ENCODE peak calls at places on chromosomes 5 and 9, in four cellular contexts. K is endothelial cell of umbilical vein, F is H9, B is H1. A is an unnamed sample.

GRCh38 chr9:4443439-4443838 is 46.8 kb upstream of the SLC1A1 start:
- DNase-seq in K (no peak), F (no peak), B (no peak), A (no peak)

GRCh38 chr5:68225188-68225910 is 9.8 kb downstream of the PIK3R1 start:
- DNase-seq in K (peak), F (no peak), B (no peak), A (no peak)

GRCh38 chr5:142143878-142144277 is 35.3 kb downstream of the NDFIP1 start:
- DNase-seq in K (peak), F (no peak), B (no peak), A (no peak)

GRCh38 chr9:124443625-124444024 is 6.6 kb upstream of the ADGRD2 start:
- DNase-seq in K (no peak), F (no peak), B (no peak), A (no peak)

GRCh38 chr5:176847726-176848290 is 37.4 kb downstream of the UNC5A start:
- DNase-seq in K (no peak), F (no peak), B (no peak), A (no peak)

GRCh38 chr5:98927988-98928801 is 612 bp downstream of the CHD1 start:
- DNase-seq in K (peak), F (peak), B (peak), A (peak)

GRCh38 chr5:16784843-16785791 is 151.0 kb downstream of the MYO10 start:
- DNase-seq in K (no peak), F (no peak), B (no peak), A (no peak)

GRCh38 chr5:17094830-17095229 is 122.6 kb upstream of the BASP1 start:
- DNase-seq in K (no peak), F (no peak), B (no peak), A (no peak)

GRCh38 chr9:14315754-14316573 is 2.0 kb upstream of the NFIB start:
- DNase-seq in K (peak), F (peak), B (peak), A (peak)

GRCh38 chr9:10265102-10265708 is 347.6 kb downstream of the PTPRD start:
- DNase-seq in K (peak), F (no peak), B (no peak), A (no peak)

GRCh38 chr9:12231832-12232231 is 461.4 kb upstream of the TYRP1 start:
- DNase-seq in K (no peak), F (no peak), B (no peak), A (no peak)

GRCh38 chr5:118243068-118243467 is 745.3 kb downstream of the DTWD2 start:
- DNase-seq in K (no peak), F (no peak), B (no peak), A (no peak)

GRCh38 chr9:81543695-81544094 is 145.7 kb downstream of the TLE1 start:
- DNase-seq in K (peak), F (no peak), B (no peak), A (no peak)

GRCh38 chr9:128192601-128193371 is 1.4 kb upstream of the CIZ1 start:
- DNase-seq in K (peak), F (no peak), B (no peak), A (no peak)

GRCh38 chr5:89147026-89147425 is 264.0 kb upstream of the MEF2C start:
- DNase-seq in K (no peak), F (no peak), B (no peak), A (no peak)

GRCh38 chr5:140355551-140355950 is 4.4 kb upstream of the SLC4A9 start:
- DNase-seq in K (no peak), F (no peak), B (no peak), A (no peak)

GRCh38 chr9:4755026-4755609 is 14.1 kb upstream of the AK3 start:
- DNase-seq in K (no peak), F (no peak), B (no peak), A (no peak)

GRCh38 chr5:139810341-139811075 is 14.9 kb downstream of the PSD2 start:
- DNase-seq in K (no peak), F (no peak), B (no peak), A (no peak)

GRCh38 chr5:68644971-68645370 is 429.4 kb downstream of the PIK3R1 start:
- DNase-seq in K (no peak), F (no peak), B (no peak), A (no peak)

GRCh38 chr9:69097923-69098593 is 62.5 kb downstream of the FXN start:
- DNase-seq in K (peak), F (no peak), B (no peak), A (no peak)

GRCh38 chr9:117121331-117121730 is 293.5 kb downstream of the ASTN2 start:
- DNase-seq in K (no peak), F (no peak), B (no peak), A (no peak)

GRCh38 chr5:134887593-134888159 is 13.5 kb downstream of the TXNDC15 start:
- DNase-seq in K (no peak), F (peak), B (no peak), A (no peak)

GRCh38 chr5:163564321-163564924 is 59.0 kb downstream of the MAT2B start:
- DNase-seq in K (peak), F (peak), B (peak), A (peak)

GRCh38 chr9:34403554-34404380 is 27.1 kb upstream of the MYORG start:
- DNase-seq in K (peak), F (peak), B (peak), A (peak)

GRCh38 chr5:13276143-13276542 is 668.3 kb downstream of the DNAH5 start:
- DNase-seq in K (no peak), F (no peak), B (no peak), A (no peak)

GRCh38 chr5:148697177-148697820 is 43.0 kb upstream of the HTR4 start:
- DNase-seq in K (peak), F (no peak), B (no peak), A (no peak)

GRCh38 chr9:90830977-90831376 is 29.4 kb downstream of the SYK start:
- DNase-seq in K (no peak), F (peak), B (no peak), A (no peak)

GRCh38 chr9:83061036-83061435 is 1.9 kb downstream of the RASEF start:
- DNase-seq in K (no peak), F (no peak), B (no peak), A (no peak)

GRCh38 chr5:113047234-113047633 is 70.6 kb downstream of the DCP2 start:
- DNase-seq in K (no peak), F (no peak), B (no peak), A (no peak)

GRCh38 chr9:33140406-33141360 is 26.5 kb downstream of the B4GALT1 start:
- DNase-seq in K (peak), F (no peak), B (no peak), A (no peak)

GRCh38 chr5:17180957-17181723 is 36.3 kb upstream of the BASP1 start:
- DNase-seq in K (peak), F (no peak), B (no peak), A (no peak)

GRCh38 chr5:32600057-32600622 is 14.8 kb downstream of the SUB1 start:
- DNase-seq in K (peak), F (no peak), B (no peak), A (no peak)

GRCh38 chr9:93060746-93061259 is 2.3 kb downstream of the SUSD3 start:
- DNase-seq in K (no peak), F (no peak), B (no peak), A (no peak)

GRCh38 chr5:74471875-74472274 is 168.7 kb downstream of the ENC1 start:
- DNase-seq in K (no peak), F (no peak), B (no peak), A (no peak)

GRCh38 chr5:20570486-20570885 is 582.5 kb upstream of the CDH18 start:
- DNase-seq in K (no peak), F (no peak), B (no peak), A (no peak)

GRCh38 chr5:111447822-111448221 is 64.5 kb downstream of the STARD4 start:
- DNase-seq in K (peak), F (no peak), B (no peak), A (peak)

DNA sequence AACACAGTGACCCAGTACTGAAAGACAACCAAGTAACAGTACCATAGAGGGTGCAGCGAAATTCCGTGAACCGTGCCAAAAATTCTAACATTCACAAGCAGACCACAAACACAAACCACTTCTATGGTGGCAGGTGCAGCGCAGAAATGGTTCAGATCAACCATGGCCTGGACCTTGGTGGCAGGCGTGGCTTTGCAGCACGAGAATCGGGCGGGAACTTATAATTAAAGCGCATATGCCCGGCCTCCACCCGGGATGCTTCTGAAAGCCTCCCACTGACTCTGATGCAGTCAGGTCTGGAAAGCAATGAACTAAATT is 68.0 kb upstream of the TBC1D9B start:
- DNase-seq in K (no peak), F (no peak), B (no peak), A (no peak)
- H2AFZ ChIP-seq in K (no peak), F (no peak), B (no peak), A (no peak)

DNA sequence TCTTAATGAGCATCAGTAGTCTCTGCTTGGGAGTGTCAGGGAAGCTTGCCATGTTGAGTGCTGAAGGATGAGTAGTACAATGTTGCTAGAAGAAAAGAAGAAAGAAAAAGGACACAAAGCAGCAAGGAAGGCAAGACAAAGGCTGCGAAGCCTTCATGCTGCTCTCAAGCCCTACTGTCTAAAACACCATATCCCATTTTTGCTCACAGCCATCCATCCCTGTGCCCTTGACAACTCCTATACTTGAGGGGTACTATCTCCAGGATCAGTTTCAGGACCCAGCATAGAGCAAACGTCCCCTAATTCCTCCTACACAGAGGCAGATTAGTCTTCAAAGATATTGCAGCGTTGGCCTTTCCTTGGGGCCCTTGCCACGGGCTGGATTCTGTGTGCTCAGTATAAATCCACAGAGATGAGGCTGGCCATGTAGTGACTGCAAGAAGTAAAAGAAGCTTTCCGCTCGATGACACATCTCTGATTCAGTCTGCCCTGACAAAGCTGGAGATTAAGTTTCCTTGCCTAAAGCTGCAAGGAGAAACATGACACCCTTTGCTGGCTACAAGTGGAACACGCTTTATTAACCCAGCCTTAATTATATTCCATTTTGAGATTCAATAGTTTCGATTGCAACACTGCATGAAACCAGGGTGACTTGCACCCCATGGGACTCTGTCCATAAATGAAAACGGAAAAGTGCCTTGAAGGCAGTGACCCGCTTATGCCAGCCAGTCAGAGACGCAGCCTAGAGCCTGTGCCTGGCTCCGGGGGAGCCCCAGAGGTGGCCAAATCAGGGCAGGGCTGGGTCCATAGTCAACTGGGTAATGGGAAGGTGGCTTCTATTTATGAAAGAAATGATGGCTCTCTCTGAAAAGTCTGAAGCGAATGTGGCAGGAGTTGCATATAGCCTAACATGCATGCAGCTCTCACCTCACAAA is 304.5 kb downstream of the ACTL7B start:
- DNase-seq in K (no peak), F (no peak), B (no peak), A (no peak)
- H2AFZ ChIP-seq in K (no peak), F (no peak), B (peak), A (no peak)

GRCh38 chr5:132259061-132259851 is 1.8 kb downstream of the PDLIM4 start:
- DNase-seq in K (peak), F (peak), B (peak), A (no peak)

GRCh38 chr5:132256086-132256782 is 1.3 kb upstream of the PDLIM4 start:
- DNase-seq in K (no peak), F (no peak), B (no peak), A (no peak)

GRCh38 chr5:132256783-132257130 is 739 bp upstream of the PDLIM4 start:
- DNase-seq in K (no peak), F (no peak), B (no peak), A (no peak)

GRCh38 chr5:132258102-132259060 is 885 bp downstream of the PDLIM4 start:
- DNase-seq in K (peak), F (peak), B (no peak), A (no peak)

GRCh38 chr5:132257131-132258101 is at the start of gene PDLIM4:
- DNase-seq in K (peak), F (peak), B (peak), A (peak)
- H2AFZ ChIP-seq in K (peak), F (no peak), B (peak), A (peak)

DNA sequence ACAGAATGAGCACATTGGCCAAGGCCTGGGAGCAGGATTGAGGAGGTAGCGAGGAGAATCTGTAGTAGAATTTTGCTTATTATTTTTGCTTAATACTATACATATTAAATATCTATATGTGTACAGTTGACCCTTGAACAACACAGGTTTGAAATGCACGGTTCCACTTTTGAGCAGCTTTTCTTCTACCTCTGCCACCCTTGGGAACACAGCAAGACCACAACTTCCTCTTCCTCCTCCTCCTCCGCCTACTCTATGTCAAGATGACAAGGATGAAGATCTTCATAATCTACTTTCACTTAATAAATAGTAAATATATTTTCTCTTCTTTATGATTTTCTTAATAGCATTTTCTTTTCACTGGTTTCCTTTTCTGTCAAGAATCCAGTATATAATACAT is 541.4 kb downstream of the KCTD16 start:
- DNase-seq in K (no peak), F (no peak), B (no peak), A (no peak)
- H2AFZ ChIP-seq in K (no peak), F (no peak), B (no peak), A (no peak)

DNA sequence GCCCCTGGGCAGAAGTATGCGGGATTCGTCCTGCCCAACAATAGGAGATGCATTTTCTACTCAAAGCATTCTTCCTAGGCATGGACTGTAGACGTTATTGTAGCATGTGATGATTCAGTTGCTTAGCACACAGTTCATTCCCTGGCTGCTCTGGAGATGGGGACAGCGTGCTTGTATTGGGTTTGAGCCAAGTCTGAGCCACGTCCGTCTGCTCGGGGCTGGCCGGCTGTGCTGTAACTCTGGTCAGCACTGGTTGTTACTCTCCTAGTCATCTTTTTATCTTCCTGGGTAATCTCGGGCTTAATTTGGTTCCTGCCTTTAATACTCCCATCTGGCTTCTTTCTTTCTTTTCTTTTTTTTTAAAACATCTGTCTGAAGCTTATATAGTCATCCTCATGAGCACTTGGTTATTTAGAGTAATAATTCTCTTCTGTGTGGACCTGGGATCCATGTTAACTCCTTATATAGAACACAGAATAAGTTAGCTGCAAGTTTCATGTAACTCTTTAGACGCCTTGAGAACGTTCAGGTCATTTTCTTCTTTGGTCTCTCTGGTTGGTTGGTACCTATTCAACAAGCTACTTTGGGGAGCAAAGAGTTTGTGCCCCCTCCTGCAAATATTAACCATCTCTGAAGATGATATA is 118.8 kb upstream of the RPS23 start:
- DNase-seq in K (peak), F (no peak), B (no peak), A (no peak)
- H2AFZ ChIP-seq in K (no peak), F (no peak), B (no peak), A (peak)

GRCh38 chr9:121942313-121942712 is 150.8 kb downstream of the TTLL11 start:
- DNase-seq in K (no peak), F (no peak), B (no peak), A (no peak)

GRCh38 chr9:121944741-121945191 is 148.3 kb downstream of the TTLL11 start:
- DNase-seq in K (no peak), F (no peak), B (no peak), A (no peak)

GRCh38 chr9:121943463-121943862 is 149.6 kb downstream of the TTLL11 start:
- DNase-seq in K (no peak), F (no peak), B (no peak), A (no peak)

GRCh38 chr9:121945281-121945680 is 147.8 kb downstream of the TTLL11 start:
- DNase-seq in K (no peak), F (no peak), B (no peak), A (no peak)

GRCh38 chr9:121942866-121943265 is 150.2 kb downstream of the TTLL11 start:
- DNase-seq in K (no peak), F (no peak), B (no peak), A (no peak)
- H2AFZ ChIP-seq in K (no peak), F (no peak), B (no peak), A (no peak)

A was measured in neuronal stem cell.